ENCODE peak calls at places on chromosomes 12 and 14, in six cellular contexts. H, D, M, F, N and O are unnamed samples.

GRCh38 chr12:15701212-15701611 is 88.0 kb downstream of the EPS8 start:
- DNase-seq in D (no peak), H (no peak), M (no peak), N (no peak), F (no peak), O (no peak)

GRCh38 chr12:81797100-81797499 is 38.0 kb upstream of the PPFIA2 start:
- DNase-seq in F (peak), D (peak), H (no peak), M (peak), N (no peak), O (peak)

GRCh38 chr12:103840881-103841689 is at the start of gene NT5DC3:
- DNase-seq in M (peak), N (peak), H (peak), D (peak), F (peak), O (peak)

GRCh38 chr12:96810057-96810456 is 97.0 kb upstream of the NEDD1 start:
- DNase-seq in H (no peak), D (no peak), M (no peak), N (no peak), F (no peak), O (no peak)

GRCh38 chr12:63752283-63752682 is 27.4 kb upstream of the RXYLT1 start:
- DNase-seq in D (no peak), M (no peak), F (no peak), N (no peak), H (no peak), O (no peak)

GRCh38 chr12:105850103-105850968 is 288.4 kb downstream of the NUAK1 start:
- DNase-seq in F (no peak), H (no peak), N (no peak), D (no peak), M (no peak), O (no peak)

GRCh38 chr14:96461950-96462798 is 40.0 kb upstream of the PAPOLA start:
- DNase-seq in N (no peak), H (no peak), F (no peak), D (no peak), M (no peak), O (peak)

GRCh38 chr14:64704743-64705405 is 650 bp downstream of the PLEKHG3 start:
- DNase-seq in D (no peak), H (no peak), N (peak), F (peak), M (no peak), O (no peak)

GRCh38 chr14:34354556-34354955 is 107.5 kb downstream of the SPTSSA start:
- DNase-seq in N (no peak), F (no peak), D (no peak), H (no peak), M (no peak), O (no peak)

GRCh38 chr12:122021193-122021821 is 377 bp upstream of the BCL7A start:
- DNase-seq in D (no peak), H (no peak), N (peak), F (no peak), M (no peak), O (no peak)

GRCh38 chr12:38316391-38317129 is at the start of gene ALG10B:
- DNase-seq in N (peak), F (peak), M (peak), H (peak), D (peak), O (peak)

GRCh38 chr14:60565211-60565610 is 56.3 kb downstream of the SIX6 start:
- DNase-seq in D (no peak), M (no peak), H (no peak), F (no peak), N (no peak), O (no peak)

GRCh38 chr12:123533672-123534643 is at the start of gene RILPL1:
- DNase-seq in M (no peak), N (peak), F (peak), H (no peak), D (peak), O (peak)

GRCh38 chr12:55730447-55730820 is 1.6 kb upstream of the CD63 start:
- DNase-seq in H (no peak), F (no peak), N (no peak), D (no peak), M (no peak), O (no peak)

GRCh38 chr12:3077572-3078081 is 448 bp downstream of the TSPAN9 start:
- DNase-seq in D (no peak), H (no peak), N (peak), M (no peak), F (no peak), O (no peak)

GRCh38 chr12:6323340-6323994 is 13.0 kb downstream of the PLEKHG6 start:
- DNase-seq in N (no peak), F (peak), H (peak), D (peak), M (peak), O (peak)

GRCh38 chr12:51393676-51394545 is 2.7 kb upstream of the GALNT6 start:
- DNase-seq in M (no peak), H (no peak), F (peak), D (no peak), N (no peak), O (no peak)

GRCh38 chr12:114240288-114240687 is 165.7 kb downstream of the TBX5 start:
- DNase-seq in N (no peak), H (no peak), F (no peak), D (no peak), M (no peak), O (no peak)

GRCh38 chr14:89330236-89331002 is 86.6 kb downstream of the FOXN3 start:
- DNase-seq in H (no peak), F (no peak), M (no peak), N (no peak), D (no peak), O (no peak)

GRCh38 chr14:74619672-74620131 is 7.7 kb upstream of the LTBP2 start:
- DNase-seq in M (no peak), F (peak), D (no peak), N (no peak), H (no peak), O (peak)

GRCh38 chr12:80567391-80567790 is 123.4 kb downstream of the PTPRQ start:
- DNase-seq in F (no peak), D (no peak), M (no peak), N (no peak), H (no peak), O (no peak)

GRCh38 chr12:52634266-52635056 is 16.1 kb upstream of the KRT73 start:
- DNase-seq in M (no peak), H (no peak), N (peak), F (no peak), D (no peak), O (no peak)

GRCh38 chr12:10086387-10086786 is 12.4 kb downstream of the CLEC1A start:
- DNase-seq in H (no peak), M (no peak), F (no peak), D (no peak), N (no peak), O (no peak)

GRCh38 chr12:10084733-10085132 is 14.1 kb downstream of the CLEC1A start:
- DNase-seq in H (no peak), M (no peak), F (no peak), N (no peak), D (no peak), O (no peak)

GRCh38 chr12:10094648-10095047 is 4.1 kb downstream of the CLEC1A start:
- DNase-seq in F (no peak), N (no peak), D (no peak), H (no peak), M (no peak), O (no peak)

GRCh38 chr12:10088955-10089354 is 9.8 kb downstream of the CLEC1A start:
- DNase-seq in D (no peak), N (no peak), M (no peak), H (no peak), F (no peak), O (no peak)
- H3K9ac ChIP-seq in D (no peak), N (no peak), M (no peak), H (no peak), F (no peak), O (no peak)

DNA sequence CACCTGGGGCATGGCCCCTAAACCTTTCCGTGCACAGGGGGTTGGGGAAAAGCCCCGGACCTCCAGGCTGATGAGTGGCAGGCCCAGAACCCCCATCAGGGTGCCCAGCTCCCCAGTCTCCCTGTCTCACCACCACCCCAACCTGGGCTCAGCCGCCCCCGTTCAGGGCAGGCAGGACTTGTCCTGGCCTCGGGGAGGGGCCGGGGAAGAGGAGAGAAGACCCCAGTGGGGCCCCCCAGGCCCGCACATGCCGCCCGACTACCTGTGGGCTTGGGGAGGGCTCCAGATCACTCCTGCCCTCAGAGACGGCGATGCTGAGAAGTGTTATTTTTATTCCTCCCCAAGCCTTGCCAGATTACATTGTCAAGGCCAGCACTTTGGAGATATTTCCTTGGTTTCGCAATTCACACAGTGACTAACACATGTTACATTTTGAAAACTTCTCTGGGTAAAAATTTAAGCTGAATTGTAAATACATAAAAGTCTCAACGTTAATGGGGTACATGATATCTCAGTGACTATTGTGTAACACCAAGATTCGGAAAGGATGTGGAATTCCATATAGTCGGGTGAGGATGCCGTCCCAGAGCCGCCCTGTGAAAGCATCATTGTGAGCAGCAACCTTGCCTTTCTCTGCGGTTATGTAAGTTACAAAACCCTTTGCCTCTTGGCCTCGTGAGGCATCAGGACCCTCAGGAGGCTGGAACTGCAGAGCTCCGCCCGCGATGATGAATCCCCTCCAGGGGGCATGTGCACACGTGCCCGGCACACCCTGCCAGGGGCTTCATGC is 85.6 kb upstream of the DIO3 start:
- DNase-seq in M (no peak), D (no peak), F (no peak), H (no peak), N (no peak), O (peak)
- TF ChIP-seq ZNF274 in M (no peak), D (no peak), F (no peak), H (no peak), N (no peak), O (no peak)

GRCh38 chr14:94780536-94781404 is 10.9 kb upstream of the GSC start:
- DNase-seq in F (no peak), D (peak), M (no peak), N (no peak), H (no peak), O (no peak)
- H3K9ac ChIP-seq in F (no peak), D (no peak), M (no peak), N (no peak), H (no peak), O (no peak)

GRCh38 chr12:90163975-90164374 is 455.3 kb upstream of the ATP2B1 start:
- DNase-seq in M (no peak), F (no peak), D (no peak), H (no peak), N (no peak), O (no peak)
- TF ChIP-seq ZNF274 in M (no peak), F (no peak), D (no peak), H (no peak), N (no peak), O (no peak)

DNA sequence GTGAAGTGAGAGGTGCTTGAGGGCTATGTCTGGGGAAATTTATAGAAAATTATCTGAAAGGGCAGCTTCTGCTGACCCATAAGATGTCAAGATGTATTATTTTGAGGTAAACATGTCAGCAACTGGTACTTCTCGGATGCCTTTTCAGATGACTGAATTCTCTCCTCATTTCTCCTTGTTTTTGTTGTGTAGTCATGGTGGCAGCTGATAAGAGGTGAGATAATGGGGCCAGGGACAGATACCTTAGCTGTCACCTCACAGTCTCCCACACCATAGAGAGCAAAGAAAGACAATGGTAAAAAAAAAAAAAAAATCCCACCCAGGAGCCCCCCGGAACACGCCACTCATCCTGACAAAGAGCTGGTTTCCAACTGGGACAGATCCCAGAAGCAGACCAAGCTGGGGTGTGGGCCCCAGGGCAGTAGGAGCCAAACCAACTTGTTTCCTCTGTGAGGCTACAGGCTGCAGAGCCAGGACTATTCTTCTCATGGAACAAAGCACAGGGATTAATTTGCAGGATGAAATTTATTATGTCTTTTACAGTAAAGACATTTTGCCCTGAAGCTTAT is 52.3 kb downstream of the NDUFA12 start:
- DNase-seq in F (no peak), N (no peak), M (no peak), D (peak), H (no peak), O (no peak)
- H3K9ac ChIP-seq in F (no peak), N (no peak), M (no peak), D (no peak), H (no peak), O (no peak)

GRCh38 chr12:40013847-40014246 is 92.0 kb downstream of the SLC2A13 start:
- DNase-seq in M (no peak), F (no peak), N (no peak), H (no peak), D (no peak), O (no peak)

GRCh38 chr12:40011775-40012129 is 94.1 kb downstream of the SLC2A13 start:
- DNase-seq in H (no peak), D (no peak), M (no peak), F (no peak), N (no peak), O (no peak)

GRCh38 chr12:40010899-40011774 is 94.7 kb downstream of the SLC2A13 start:
- DNase-seq in N (no peak), D (peak), M (peak), H (peak), F (peak), O (peak)

GRCh38 chr12:40013292-40013691 is 92.6 kb downstream of the SLC2A13 start:
- DNase-seq in D (no peak), H (no peak), N (no peak), M (no peak), F (no peak), O (no peak)

DNA sequence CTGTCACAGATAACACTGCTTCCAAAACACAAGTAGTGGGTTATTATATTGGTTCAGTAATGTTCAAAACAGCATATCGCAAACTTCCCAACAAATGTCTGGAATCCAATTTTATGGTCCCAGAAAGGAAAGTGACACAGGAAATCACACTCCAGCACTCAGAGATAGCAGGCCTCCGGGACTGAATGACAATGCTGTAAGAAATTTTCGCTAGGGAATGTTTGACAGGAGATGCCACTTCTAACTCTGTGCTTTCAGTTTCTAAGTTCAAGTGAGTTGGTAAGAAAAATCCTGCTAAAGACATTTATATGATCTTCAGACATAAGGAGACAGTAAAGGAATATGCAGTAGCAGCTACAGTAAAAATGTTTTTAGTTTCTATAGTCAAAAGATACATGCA is 93.2 kb downstream of the SLC2A13 start:
- DNase-seq in F (no peak), H (no peak), M (no peak), D (no peak), N (no peak), O (no peak)
- TF ChIP-seq ZNF274 in F (no peak), H (no peak), M (no peak), D (no peak), N (no peak), O (no peak)

DNA sequence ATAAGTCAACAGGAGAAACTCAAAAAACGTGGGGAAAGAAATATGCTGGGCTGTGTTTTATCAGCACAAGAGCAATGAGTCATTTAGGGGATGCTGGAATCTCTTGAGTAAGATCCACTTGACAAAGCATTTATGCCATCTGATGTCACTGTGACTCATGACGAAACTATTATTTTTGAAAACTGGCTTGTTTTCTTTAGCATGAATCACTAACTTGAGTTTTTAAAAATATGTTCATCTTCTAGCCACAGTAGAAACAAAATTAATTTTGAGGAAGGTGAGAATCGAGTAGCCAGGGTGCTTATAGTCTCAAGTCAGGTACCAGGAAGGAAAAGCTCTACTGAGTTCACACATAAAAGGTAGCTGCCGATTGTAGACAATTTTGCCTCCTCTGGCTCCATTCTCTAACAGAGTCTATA is 456.2 kb upstream of the MGAT4C start:
- DNase-seq in D (no peak), H (no peak), F (no peak), M (peak), N (no peak), O (peak)
- H3K9ac ChIP-seq in D (no peak), H (no peak), F (no peak), M (peak), N (no peak), O (no peak)

GRCh38 chr12:124841558-124841945 is 22.1 kb downstream of the SCARB1 start:
- DNase-seq in N (no peak), H (no peak), M (no peak), D (no peak), F (no peak), O (no peak)
- TF ChIP-seq ZNF274 in N (no peak), H (no peak), M (no peak), D (no peak), F (no peak), O (no peak)